ENCODE peak calls at places on chromosomes 3 and 15, in seven cellular contexts. A, Y, Z, K, C, M and R are unnamed samples.

GRCh38 chr15:38072507-38073277 is 138.3 kb downstream of the TMCO5A start:
- DNase-seq in M (peak), A (peak), C (peak), Y (peak), K (peak), Z (peak), R (peak)

GRCh38 chr3:94004301-94004910 is 24.0 kb downstream of the STX19 start:
- DNase-seq in C (no peak), A (peak), Z (peak), Y (no peak), K (no peak), M (no peak), R (peak)

GRCh38 chr3:194330579-194330978 is 20.5 kb downstream of the CPN2 start:
- DNase-seq in Z (peak), K (no peak), C (no peak), Y (no peak), M (peak), A (no peak), R (peak)

GRCh38 chr3:67864587-67865183 is 210.3 kb upstream of the SUCLG2 start:
- DNase-seq in C (no peak), Y (no peak), Z (no peak), A (no peak), K (no peak), M (no peak), R (no peak)

GRCh38 chr3:111967071-111967470 is 11.8 kb upstream of the ABHD10 start:
- DNase-seq in C (no peak), Z (no peak), A (no peak), M (no peak), K (no peak), Y (no peak), R (no peak)

GRCh38 chr15:68279218-68279533 is 1.6 kb downstream of the FEM1B start:
- DNase-seq in Z (no peak), C (no peak), K (no peak), M (no peak), A (no peak), Y (no peak), R (no peak)

GRCh38 chr3:190902292-190902691 is 39.8 kb upstream of the GMNC start:
- DNase-seq in K (no peak), C (no peak), A (no peak), M (no peak), Y (no peak), Z (no peak), R (no peak)

GRCh38 chr3:190205739-190206138 is 85.0 kb upstream of the P3H2 start:
- DNase-seq in Y (no peak), K (no peak), M (no peak), C (no peak), Z (peak), A (no peak), R (peak)

GRCh38 chr3:57446318-57446841 is 97.8 kb downstream of the DNAH12 start:
- DNase-seq in Y (no peak), M (no peak), A (no peak), C (no peak), K (no peak), Z (no peak), R (peak)

GRCh38 chr3:113117511-113118302 is 93.7 kb upstream of the BOC start:
- DNase-seq in Y (no peak), K (no peak), A (no peak), Z (peak), M (no peak), C (no peak), R (no peak)

GRCh38 chr3:81868597-81868996 is 107.2 kb upstream of the GBE1 start:
- DNase-seq in M (no peak), Z (no peak), Y (no peak), K (no peak), C (no peak), A (no peak), R (no peak)

GRCh38 chr3:25662921-25663320 is 1.8 kb downstream of the TOP2B start:
- DNase-seq in M (no peak), Y (no peak), K (no peak), A (no peak), Z (peak), C (no peak), R (no peak)

GRCh38 chr3:106609666-106610301 is 741.0 kb upstream of the CBLB start:
- DNase-seq in M (no peak), C (peak), Z (peak), A (peak), Y (no peak), K (peak), R (peak)

GRCh38 chr3:177776656-177777055 is 579.4 kb upstream of the TBL1XR1 start:
- DNase-seq in Y (no peak), K (peak), Z (peak), C (no peak), A (no peak), M (no peak), R (no peak)

GRCh38 chr3:48297111-48297810 is 36.2 kb downstream of the SPINK8 start:
- DNase-seq in A (no peak), Y (no peak), C (no peak), Z (no peak), M (peak), K (no peak), R (no peak)

GRCh38 chr3:124587053-124587408 is 143.2 kb upstream of the UMPS start:
- DNase-seq in Y (no peak), C (no peak), M (no peak), K (peak), Z (no peak), A (no peak), R (no peak)

GRCh38 chr15:66723826-66724731 is 22.0 kb downstream of the SMAD6 start:
- DNase-seq in M (no peak), A (peak), Y (no peak), K (no peak), Z (peak), C (no peak), R (no peak)

GRCh38 chr15:61764981-61765380 is 295.3 kb downstream of the VPS13C start:
- DNase-seq in M (no peak), C (no peak), Y (no peak), Z (no peak), K (no peak), A (no peak), R (no peak)

GRCh38 chr3:160140756-160141155 is 84.5 kb upstream of the C3orf80 start:
- DNase-seq in C (no peak), A (no peak), Y (no peak), M (no peak), K (no peak), Z (no peak), R (no peak)

GRCh38 chr15:88794001-88794400 is 9.2 kb upstream of the ACAN start:
- DNase-seq in M (no peak), Z (no peak), K (no peak), A (no peak), Y (no peak), C (no peak), R (no peak)

GRCh38 chr3:152287898-152288576 is 19.3 kb downstream of the MBNL1 start:
- DNase-seq in A (no peak), C (no peak), Z (peak), K (no peak), Y (no peak), M (no peak), R (no peak)

GRCh38 chr3:16842710-16843270 is 42.0 kb upstream of the PLCL2 start:
- DNase-seq in Y (no peak), C (no peak), M (no peak), Z (no peak), K (no peak), A (no peak), R (no peak)

GRCh38 chr15:89358755-89359439 is 24.3 kb upstream of the POLG start:
- DNase-seq in Y (peak), Z (peak), C (peak), M (peak), K (peak), A (peak), R (peak)

GRCh38 chr3:175129126-175129525 is 270.0 kb downstream of the NAALADL2 start:
- DNase-seq in K (no peak), Y (no peak), M (no peak), Z (peak), C (no peak), A (no peak), R (no peak)

GRCh38 chr3:57179580-57180410 is 14.6 kb upstream of the IL17RD start:
- DNase-seq in M (no peak), C (no peak), Z (peak), K (no peak), Y (no peak), A (no peak), R (no peak)

GRCh38 chr3:39178553-39178952 is 13.8 kb downstream of the XIRP1 start:
- DNase-seq in A (no peak), Z (peak), K (no peak), C (no peak), M (no peak), Y (no peak), R (no peak)

GRCh38 chr15:50145451-50145872 is 26.4 kb upstream of the ATP8B4 start:
- DNase-seq in K (peak), A (peak), Z (peak), C (no peak), Y (no peak), M (no peak), R (peak)

GRCh38 chr3:55620361-55621025 is 133.4 kb upstream of the WNT5A start:
- DNase-seq in M (no peak), Y (no peak), K (no peak), C (no peak), Z (peak), A (no peak), R (no peak)

GRCh38 chr3:101216710-101217457 is 103.5 kb downstream of the IMPG2 start:
- DNase-seq in Z (peak), Y (peak), C (no peak), A (no peak), K (no peak), M (peak), R (no peak)

GRCh38 chr3:151923901-151924300 is 50.5 kb downstream of the SUCNR1 start:
- DNase-seq in Z (peak), C (no peak), A (no peak), M (no peak), Y (no peak), K (no peak), R (no peak)

GRCh38 chr15:67859331-67859946 is 19.6 kb upstream of the RNU6-1 start:
- DNase-seq in Z (no peak), K (no peak), A (no peak), M (no peak), Y (no peak), C (no peak), R (no peak)

GRCh38 chr3:71232175-71232679 is 351.3 kb downstream of the FOXP1 start:
- DNase-seq in Y (no peak), M (no peak), Z (no peak), C (no peak), A (no peak), K (no peak), R (no peak)

GRCh38 chr3:59809016-59809415 is 759.2 kb upstream of the CFAP20DC start:
- DNase-seq in C (no peak), K (no peak), M (no peak), A (no peak), Y (no peak), Z (peak), R (no peak)

GRCh38 chr15:70508561-70509281 is 254.6 kb downstream of the UACA start:
- DNase-seq in Y (no peak), C (no peak), Z (peak), K (peak), A (no peak), M (peak), R (peak)

GRCh38 chr3:174125267-174125844 is 727.8 kb downstream of the NLGN1 start:
- DNase-seq in Z (peak), A (peak), C (peak), K (peak), Y (no peak), M (no peak), R (peak)

GRCh38 chr3:66037330-66037985 is 1.3 kb downstream of the MAGI1 start:
- DNase-seq in K (peak), A (no peak), Y (peak), Z (peak), M (peak), C (peak), R (no peak)
- TF ChIP-seq CTCF in K (no peak), A (peak), Y (no peak), Z (peak), M (peak), C (peak), R (peak)

GRCh38 chr15:91968610-91969009 is 115.1 kb downstream of the SLCO3A1 start:
- DNase-seq in Z (no peak), A (no peak), M (no peak), C (no peak), Y (no peak), K (no peak), R (no peak)
- TF ChIP-seq CTCF in Z (no peak), A (no peak), M (no peak), C (peak), Y (no peak), K (no peak), R (no peak)

GRCh38 chr3:133820889-133821675 is 15.5 kb downstream of the SRPRB start:
- DNase-seq in Z (no peak), C (no peak), K (no peak), M (no peak), A (no peak), Y (no peak), R (no peak)

GRCh38 chr3:133824961-133825485 is 19.4 kb downstream of the SRPRB start:
- DNase-seq in K (no peak), Z (no peak), Y (no peak), M (no peak), A (no peak), C (no peak), R (no peak)

GRCh38 chr3:133815386-133815785 is 9.8 kb downstream of the SRPRB start:
- DNase-seq in C (no peak), Z (no peak), A (no peak), Y (no peak), K (no peak), M (no peak), R (no peak)

GRCh38 chr3:133821767-133822638 is 16.4 kb downstream of the SRPRB start:
- DNase-seq in Y (peak), A (peak), M (no peak), K (peak), Z (peak), C (no peak), R (peak)

DNA sequence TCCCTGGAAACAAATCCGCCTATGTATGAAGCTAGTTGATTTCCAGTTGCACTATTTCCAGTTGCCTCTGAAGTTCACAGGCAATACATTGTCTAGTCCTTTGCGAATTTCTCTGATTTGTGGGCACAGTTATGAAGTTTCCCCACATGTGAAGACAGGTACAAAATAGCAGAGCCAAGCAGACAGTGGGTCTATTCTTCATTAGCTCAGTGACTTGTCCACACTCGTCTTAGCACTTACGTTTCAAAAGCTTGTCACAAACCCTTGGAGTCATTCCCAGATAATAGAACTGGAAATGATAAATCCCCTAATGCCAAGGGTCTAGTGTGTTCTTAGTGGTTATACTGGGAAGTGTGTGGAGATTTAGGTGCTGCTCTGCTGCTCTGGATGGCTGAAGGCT is 14.5 kb downstream of the SRPRB start:
- DNase-seq in Y (no peak), C (no peak), K (no peak), A (no peak), Z (no peak), M (no peak), R (no peak)
- TF ChIP-seq CTCF in Y (no peak), C (no peak), K (no peak), A (no peak), Z (no peak), M (no peak), R (no peak)

DNA sequence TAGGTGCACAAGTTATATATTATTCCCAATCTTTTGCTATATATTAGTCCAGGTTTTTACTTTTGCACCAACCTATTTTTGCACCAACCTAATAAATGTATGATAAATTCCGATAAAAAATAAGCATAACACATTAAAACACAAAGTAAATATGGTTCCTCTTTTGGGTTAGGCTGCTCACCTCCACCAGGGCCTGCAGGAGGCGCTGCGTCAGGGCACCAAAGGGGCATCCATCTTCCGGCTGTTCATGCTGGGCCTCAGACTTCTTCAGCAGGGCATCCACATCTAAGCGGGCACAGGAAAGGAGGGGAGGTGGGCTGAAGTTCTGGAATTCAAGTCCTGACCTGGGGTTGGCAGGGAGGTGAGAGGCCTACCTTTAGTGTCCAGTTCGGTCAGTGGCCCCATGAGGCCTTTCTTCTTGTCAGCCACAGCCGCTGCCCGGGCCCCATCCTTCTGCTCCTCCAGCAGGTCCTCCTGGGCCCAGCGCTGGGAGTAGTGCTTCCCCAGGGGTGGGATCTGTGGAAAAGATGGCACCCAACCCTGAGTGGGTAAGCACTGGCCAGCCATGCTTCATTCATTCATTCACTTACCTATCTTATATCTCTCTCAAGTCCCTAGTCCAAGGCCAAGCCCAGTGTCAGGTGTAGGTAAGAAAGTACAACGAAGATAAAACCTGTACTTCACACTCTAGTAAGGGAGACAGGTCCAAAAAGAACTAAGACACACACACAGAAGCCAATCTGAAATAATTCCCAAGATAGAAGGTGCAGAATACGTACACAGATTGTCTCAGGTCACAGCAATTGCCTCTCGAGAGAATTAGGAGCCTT is 5.2 kb downstream of the TADA3 start:
- DNase-seq in K (no peak), A (no peak), M (no peak), Z (no peak), Y (no peak), C (no peak), R (no peak)
- TF ChIP-seq CTCF in K (peak), A (no peak), M (peak), Z (peak), Y (no peak), C (peak), R (peak)

DNA sequence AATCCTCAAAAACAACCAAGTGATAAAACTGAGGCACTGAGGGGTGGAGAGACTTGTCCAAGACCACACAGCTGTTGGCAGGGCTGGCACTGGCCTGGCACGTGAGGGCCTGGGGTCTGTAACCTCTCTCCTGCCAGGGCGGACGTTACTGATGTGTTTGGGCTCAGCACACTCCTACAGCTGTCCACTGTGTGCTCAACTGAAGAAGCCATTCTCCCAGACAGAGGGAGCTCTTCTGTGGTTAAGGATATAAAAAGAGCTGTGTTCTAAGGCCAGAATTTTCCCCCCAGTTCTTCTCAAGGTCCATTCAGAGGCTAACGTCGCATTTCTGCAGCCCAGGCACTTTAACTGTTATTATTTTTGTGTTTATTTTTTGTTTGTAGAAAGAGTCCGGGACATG is 429.0 kb upstream of the ATP11B start:
- DNase-seq in A (peak), M (no peak), Y (no peak), Z (no peak), C (no peak), K (no peak), R (no peak)
- TF ChIP-seq CTCF in A (peak), M (no peak), Y (no peak), Z (no peak), C (no peak), K (no peak), R (no peak)

DNA sequence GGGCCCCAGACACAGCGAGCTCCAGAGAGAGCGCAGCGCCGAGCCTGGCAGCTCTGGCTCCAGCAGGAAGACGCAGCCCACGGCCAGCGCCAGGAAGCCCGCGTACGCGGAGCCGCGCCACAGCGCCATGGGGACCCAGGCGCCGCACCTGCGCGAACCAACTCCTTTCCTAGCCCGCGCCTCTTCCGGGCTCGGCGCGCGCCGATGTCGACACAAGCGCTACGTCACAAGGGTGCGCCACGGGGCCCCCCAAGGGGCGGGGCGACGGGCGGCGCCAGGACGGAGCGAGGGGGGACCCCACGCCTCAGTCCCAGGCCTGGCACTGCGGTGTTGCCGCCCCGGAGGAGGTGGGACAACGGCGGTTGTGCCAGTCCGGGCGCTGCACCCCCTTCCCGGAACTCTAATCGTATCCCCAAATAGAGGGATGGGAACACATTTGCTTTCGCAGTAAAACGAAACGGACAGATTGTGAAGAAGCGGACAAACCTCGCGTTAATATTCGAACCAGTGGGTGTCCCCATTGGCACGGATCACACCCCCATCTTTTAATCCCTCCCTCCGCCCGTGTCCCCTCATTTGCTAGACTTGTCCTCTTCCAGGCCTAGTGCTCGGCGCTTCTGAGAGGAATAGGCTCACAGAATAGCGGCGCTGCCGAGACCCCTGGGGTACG is at the start of gene ADPGK:
- DNase-seq in C (peak), A (peak), Y (peak), K (peak), M (peak), Z (peak), R (peak)
- TF ChIP-seq CTCF in C (no peak), A (no peak), Y (no peak), K (no peak), M (no peak), Z (no peak), R (no peak)

GRCh38 chr3:126960604-126960995 is 22.3 kb upstream of the PLXNA1 start:
- DNase-seq in Z (no peak), A (no peak), Y (peak), K (no peak), C (no peak), M (no peak), R (no peak)
- TF ChIP-seq CTCF in Z (no peak), A (no peak), Y (no peak), K (no peak), C (peak), M (no peak), R (no peak)

GRCh38 chr15:57655809-57656208 is 50.7 kb upstream of the POLR2M start:
- DNase-seq in K (no peak), Z (no peak), C (no peak), Y (no peak), A (no peak), M (no peak), R (no peak)
- TF ChIP-seq CTCF in K (no peak), Z (no peak), C (no peak), Y (peak), A (peak), M (no peak), R (no peak)

GRCh38 chr15:25501828-25502446 is 63.1 kb upstream of the UBE3A start:
- DNase-seq in Y (no peak), C (no peak), A (peak), Z (peak), M (no peak), K (no peak), R (no peak)
- TF ChIP-seq CTCF in Y (peak), C (peak), A (no peak), Z (peak), M (peak), K (no peak), R (peak)